ENCODE peak calls at places on chromosomes 12 and 14, in ten cellular contexts. L, W, E, P, O, C, B, N, Q and G are unnamed samples.

GRCh38 chr12:85642810-85643209 is 193.4 kb downstream of the RASSF9 start:
- DNase-seq in L (no peak), W (no peak), E (no peak), P (peak; percentile 26), O (no peak), C (no peak), B (no peak), N (no peak), Q (no peak), G (no peak)

GRCh38 chr14:62632771-62633170 is 412.5 kb downstream of the KCNH5 start:
- DNase-seq in L (no peak), W (no peak), E (no peak), P (no peak), O (no peak), C (no peak), B (no peak), N (no peak), Q (no peak), G (no peak)

GRCh38 chr12:108618079-108618952 is 15.4 kb downstream of the SELPLG start:
- DNase-seq in L (peak; percentile 82), W (no peak), E (peak; percentile 78), P (peak; percentile 72), O (peak; percentile 76), C (peak; percentile 72), B (peak; percentile 68), N (peak; percentile 68), Q (peak; percentile 84), G (peak; percentile 88)

GRCh38 chr12:114655934-114656697 is 27.9 kb downstream of the TBX3 start:
- DNase-seq in L (no peak), W (no peak), E (no peak), P (peak; percentile 78), O (no peak), C (no peak), B (no peak), N (no peak), Q (no peak), G (no peak)

GRCh38 chr12:8989425-8989824 is at the start of gene KLRG1:
- DNase-seq in L (no peak), W (no peak), E (no peak), P (no peak), O (no peak), C (no peak), B (peak; percentile 30), N (no peak), Q (no peak), G (no peak)

GRCh38 chr12:55681142-55682077 is 26.3 kb downstream of the ITGA7 start:
- DNase-seq in L (no peak), W (peak; percentile 79), E (peak; percentile 64), P (no peak), O (no peak), C (peak; percentile 65), B (no peak), N (no peak), Q (peak; percentile 86), G (peak; percentile 79)

GRCh38 chr14:61266436-61267220 is 14.5 kb downstream of the TMEM30B start:
- DNase-seq in L (no peak), W (no peak), E (no peak), P (no peak), O (no peak), C (no peak), B (no peak), N (no peak), Q (no peak), G (no peak)

GRCh38 chr12:16670456-16671050 is 64.6 kb upstream of the LMO3 start:
- DNase-seq in L (no peak), W (no peak), E (no peak), P (no peak), O (no peak), C (no peak), B (no peak), N (no peak), Q (no peak), G (no peak)

DNA sequence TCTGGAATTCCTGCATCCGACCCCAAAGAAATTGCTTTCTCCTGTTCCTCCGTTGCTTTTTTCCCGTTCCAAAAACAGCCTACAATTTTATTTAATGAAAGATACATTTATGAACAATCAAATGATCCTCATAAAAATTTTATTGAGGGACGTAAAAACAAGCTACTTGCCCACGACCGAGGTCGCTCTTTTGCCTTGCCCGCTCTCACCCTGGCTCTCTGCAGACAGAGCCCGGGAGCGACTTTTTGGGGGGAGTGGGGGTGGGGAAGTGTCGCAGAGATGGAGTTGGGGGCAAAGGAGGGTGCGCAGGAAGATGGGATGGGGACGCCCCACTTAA is 1.1 kb upstream of the HOXC9 start:
- DNase-seq in L (no peak), W (no peak), E (no peak), P (no peak), O (no peak), C (no peak), B (no peak), N (no peak), Q (no peak), G (no peak)
- H3K27me3 ChIP-seq in L (peaks cover 98% of the 10 kb centered on the region), W (peaks cover 100% of the 10 kb centered on the region), E (peaks cover 99% of the 10 kb centered on the region), P (peaks cover 98% of the 10 kb centered on the region), O (peaks cover 34% of the 10 kb centered on the region), C (peaks cover 100% of the 10 kb centered on the region), B (peaks cover 91% of the 10 kb centered on the region), N (peaks cover 74% of the 10 kb centered on the region), Q (peaks cover 6% of the 10 kb centered on the region), G (peaks cover 67% of the 10 kb centered on the region)

GRCh38 chr12:11499802-11500201 is 104.4 kb upstream of the PRB2 start:
- DNase-seq in L (no peak), W (no peak), E (no peak), P (no peak), O (no peak), C (no peak), B (no peak), N (no peak), Q (no peak), G (no peak)

GRCh38 chr12:11497995-11498394 is 102.6 kb upstream of the PRB2 start:
- DNase-seq in L (no peak), W (no peak), E (no peak), P (no peak), O (no peak), C (no peak), B (no peak), N (no peak), Q (no peak), G (no peak)

GRCh38 chr12:11497438-11497837 is 102.1 kb upstream of the PRB2 start:
- DNase-seq in L (no peak), W (no peak), E (no peak), P (no peak), O (no peak), C (no peak), B (no peak), N (no peak), Q (no peak), G (no peak)

GRCh38 chr12:11500861-11501230 is 105.5 kb upstream of the PRB2 start:
- DNase-seq in L (no peak), W (no peak), E (no peak), P (no peak), O (no peak), C (no peak), B (no peak), N (no peak), Q (no peak), G (no peak)

GRCh38 chr12:11500222-11500860 is 105.0 kb upstream of the PRB2 start:
- DNase-seq in L (peak; percentile 82), W (peak; percentile 73), E (peak; percentile 82), P (peak; percentile 15), O (peak; percentile 49), C (peak; percentile 85), B (peak; percentile 67), N (peak; percentile 55), Q (peak; percentile 90), G (peak; percentile 60)
- H3K27me3 ChIP-seq in L (peaks cover 18% of the 10 kb centered on the region), W (peaks cover 3% of the 10 kb centered on the region), E (no peaks in the 10 kb centered on the region), P (peaks cover 3% of the 10 kb centered on the region), O (peaks cover 2% of the 10 kb centered on the region), C (peaks cover 5% of the 10 kb centered on the region), B (no peaks in the 10 kb centered on the region), N (peaks cover 4% of the 10 kb centered on the region), Q (no peaks in the 10 kb centered on the region), G (no peaks in the 10 kb centered on the region)

GRCh38 chr14:59631237-59631636 is 54.6 kb upstream of the CCDC175 start:
- DNase-seq in L (no peak), W (no peak), E (no peak), P (no peak), O (no peak), C (no peak), B (no peak), N (no peak), Q (no peak), G (no peak)

GRCh38 chr14:59634617-59635016 is 58.0 kb upstream of the CCDC175 start:
- DNase-seq in L (no peak), W (no peak), E (no peak), P (no peak), O (no peak), C (no peak), B (no peak), N (no peak), Q (no peak), G (no peak)

GRCh38 chr14:59630281-59630963 is 53.8 kb upstream of the CCDC175 start:
- DNase-seq in L (no peak), W (no peak), E (no peak), P (no peak), O (no peak), C (no peak), B (no peak), N (no peak), Q (peak; percentile 28), G (no peak)

GRCh38 chr14:59629384-59630158 is 53.0 kb upstream of the CCDC175 start:
- DNase-seq in L (no peak), W (no peak), E (no peak), P (no peak), O (no peak), C (no peak), B (no peak), N (no peak), Q (no peak), G (no peak)

GRCh38 chr14:59632381-59632780 is 55.8 kb upstream of the CCDC175 start:
- DNase-seq in L (no peak), W (no peak), E (no peak), P (no peak), O (peak; percentile 19), C (no peak), B (no peak), N (no peak), Q (peak; percentile 56), G (no peak)
- H3K27me3 ChIP-seq in L (peaks cover 35% of the 10 kb centered on the region), W (peaks cover 3% of the 10 kb centered on the region), E (peaks cover 19% of the 10 kb centered on the region), P (peaks cover 13% of the 10 kb centered on the region), O (peaks cover 14% of the 10 kb centered on the region), C (peaks cover 39% of the 10 kb centered on the region), B (peaks cover 7% of the 10 kb centered on the region), N (no peaks in the 10 kb centered on the region), Q (no peaks in the 10 kb centered on the region), G (no peaks in the 10 kb centered on the region)

GRCh38 chr12:111123390-111123789 is 203.0 kb upstream of the MYL2 start:
- DNase-seq in L (no peak), W (no peak), E (no peak), P (no peak), O (no peak), C (no peak), B (no peak), N (no peak), Q (no peak), G (no peak)

GRCh38 chr12:111126331-111126730 is 206.0 kb upstream of the MYL2 start:
- DNase-seq in L (no peak), W (no peak), E (peak; percentile 20), P (no peak), O (no peak), C (peak; percentile 15), B (no peak), N (no peak), Q (no peak), G (no peak)

GRCh38 chr12:111122458-111122878 is 202.1 kb upstream of the MYL2 start:
- DNase-seq in L (no peak), W (no peak), E (no peak), P (no peak), O (no peak), C (no peak), B (no peak), N (no peak), Q (no peak), G (no peak)

GRCh38 chr12:111121840-111122239 is 201.5 kb upstream of the MYL2 start:
- DNase-seq in L (no peak), W (no peak), E (no peak), P (no peak), O (no peak), C (no peak), B (no peak), N (no peak), Q (no peak), G (no peak)

DNA sequence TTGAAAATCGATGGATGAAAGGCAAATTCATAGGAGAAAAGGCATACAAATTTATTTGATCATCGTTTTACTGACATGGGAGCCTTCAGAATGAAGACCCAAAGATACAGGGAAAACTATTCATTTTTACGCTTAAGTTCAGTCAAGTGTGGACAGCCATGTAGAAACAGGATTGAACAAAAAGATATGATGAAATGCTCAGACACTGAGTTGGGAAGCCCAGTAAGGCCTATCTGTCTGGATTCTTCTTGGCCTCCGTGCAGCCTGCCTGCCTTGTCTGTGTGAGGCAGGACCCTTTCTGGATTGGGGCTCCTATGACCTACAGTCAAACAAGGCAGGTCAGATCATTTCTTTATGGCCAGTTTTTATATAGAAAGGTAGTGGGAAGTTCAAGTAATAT is 203.8 kb upstream of the MYL2 start:
- DNase-seq in L (no peak), W (no peak), E (no peak), P (no peak), O (no peak), C (no peak), B (no peak), N (no peak), Q (no peak), G (no peak)
- H3K27me3 ChIP-seq in L (no peaks in the 10 kb centered on the region), W (no peaks in the 10 kb centered on the region), E (no peaks in the 10 kb centered on the region), P (peaks cover 5% of the 10 kb centered on the region), O (peaks cover 2% of the 10 kb centered on the region), C (peaks cover 4% of the 10 kb centered on the region), B (peaks cover 3% of the 10 kb centered on the region), N (no peaks in the 10 kb centered on the region), Q (no peaks in the 10 kb centered on the region), G (no peaks in the 10 kb centered on the region)